ENCODE peak calls at places on chromosomes 3 and 15, in seven cellular contexts. X is CD8-positive, alpha-beta memory T cell; H is spleen; U is naive thymus-derived CD4-positive, alpha-beta T cell; K is SJCRH30; Y is neuronal stem cell; M is aorta. J is an unnamed sample.
A peak's percentile ranks its signal among the peaks of the same experiment; 100 is the strongest.

GRCh38 chr15:94229591-94230365 is 1.6 kb upstream of the MCTP2 start:
- DNase-seq in X (peak; percentile 28), H (no peak), U (peak; percentile 54), K (no peak), Y (no peak), M (no peak), J (no peak)

GRCh38 chr3:128337305-128337704 is 129.4 kb downstream of the DNAJB8 start:
- DNase-seq in X (no peak), H (peak; percentile 34), U (no peak), K (no peak), Y (no peak), M (no peak), J (peak; percentile 21)

GRCh38 chr15:27339138-27339537 is 368.2 kb downstream of the GABRG3 start:
- DNase-seq in X (no peak), H (no peak), U (no peak), K (no peak), Y (no peak), M (no peak), J (no peak)

GRCh38 chr15:75200765-75201608 is 695 bp upstream of the C15orf39 start:
- DNase-seq in X (no peak), H (peak; percentile 87), U (peak; percentile 24), K (peak; percentile 41), Y (peak; percentile 51), M (no peak), J (peak; percentile 83)

GRCh38 chr3:127954642-127955041 is 39.6 kb downstream of the KBTBD12 start:
- DNase-seq in X (no peak), H (no peak), U (no peak), K (no peak), Y (no peak), M (peak; percentile 77), J (no peak)

GRCh38 chr3:40299721-40300335 is 9.7 kb upstream of the EIF1B start:
- DNase-seq in X (no peak), H (no peak), U (no peak), K (no peak), Y (no peak), M (no peak), J (no peak)

GRCh38 chr15:64775551-64776401 is at the start of gene RBPMS2:
- DNase-seq in X (no peak), H (no peak), U (no peak), K (peak; percentile 22), Y (no peak), M (no peak), J (no peak)

GRCh38 chr3:103919327-103919726 is 1447.4 kb upstream of the ALCAM start:
- DNase-seq in X (no peak), H (no peak), U (no peak), K (no peak), Y (no peak), M (no peak), J (no peak)

GRCh38 chr3:137642305-137642704 is 121.8 kb upstream of the SOX14 start:
- DNase-seq in X (no peak), H (no peak), U (no peak), K (no peak), Y (no peak), M (no peak), J (no peak)

GRCh38 chr3:54125317-54125716 is 3.0 kb downstream of the CACNA2D3 start:
- DNase-seq in X (no peak), H (no peak), U (no peak), K (no peak), Y (no peak), M (no peak), J (no peak)

GRCh38 chr3:129518581-129518980 is 9.9 kb upstream of the RHO start:
- DNase-seq in X (no peak), H (peak; percentile 47), U (no peak), K (no peak), Y (no peak), M (no peak), J (no peak)

GRCh38 chr3:160661660-160662059 is 15.3 kb upstream of the ARL14 start:
- DNase-seq in X (no peak), H (no peak), U (no peak), K (no peak), Y (peak; percentile 73), M (no peak), J (no peak)

GRCh38 chr3:136351351-136351750 is 101.2 kb downstream of the PCCB start:
- DNase-seq in X (no peak), H (no peak), U (no peak), K (no peak), Y (no peak), M (no peak), J (no peak)

GRCh38 chr3:90136468-90137191 is 1029.2 kb downstream of the EPHA3 start:
- DNase-seq in X (no peak), H (no peak), U (no peak), K (no peak), Y (no peak), M (no peak), J (no peak)

GRCh38 chr3:79954756-79955155 is 187.0 kb upstream of the ROBO1 start:
- DNase-seq in X (no peak), H (no peak), U (no peak), K (no peak), Y (no peak), M (no peak), J (no peak)

GRCh38 chr3:141487419-141488345 is 855 bp downstream of the RASA2 start:
- DNase-seq in X (peak; percentile 82), H (peak; percentile 98), U (peak; percentile 88), K (peak; percentile 87), Y (peak; percentile 66), M (peak; percentile 89), J (peak; percentile 91)

DNA sequence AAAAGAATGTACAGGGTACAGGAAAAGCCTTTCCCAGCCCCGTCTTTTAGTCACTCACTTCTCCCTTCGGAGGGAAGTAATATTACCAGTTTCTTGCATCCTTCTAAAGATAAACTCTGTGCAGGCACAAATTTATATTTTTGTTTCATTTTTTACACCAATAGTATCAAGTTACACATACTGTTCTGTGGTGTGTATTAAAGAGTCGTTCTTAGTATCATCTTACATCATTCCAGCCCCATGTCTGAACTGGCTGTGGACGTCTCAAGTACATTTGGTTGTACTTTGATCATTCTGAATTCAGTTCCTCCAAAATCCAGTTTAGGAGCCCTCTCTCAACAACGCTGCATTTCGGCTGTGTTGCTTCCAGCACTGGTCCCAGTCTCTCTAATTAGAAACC is 68.7 kb downstream of the LMLN start:
- DNase-seq in X (no peak), H (no peak), U (no peak), K (no peak), Y (no peak), M (no peak), J (no peak)
- H3K4me3 ChIP-seq in X (no peak overlapping the region), H (no peak overlapping the region), U (no peak overlapping the region), K (no peak overlapping the region), Y (no peak overlapping the region), M (no peak overlapping the region), J (no peak overlapping the region)

GRCh38 chr3:69368129-69368741 is 17.7 kb downstream of the FRMD4B start:
- DNase-seq in X (peak; percentile 11), H (no peak), U (peak; percentile 24), K (peak; percentile 70), Y (no peak), M (no peak), J (no peak)
- H3K27ac ChIP-seq in X (no peak overlapping the region), H (peak overlapping the region; percentile 63), U (no peak overlapping the region), K (no peak overlapping the region), Y (no peak overlapping the region), M (peak overlapping the region; percentile 86), J (no peak overlapping the region)

GRCh38 chr3:30619318-30619717 is 12.9 kb downstream of the TGFBR2 start:
- DNase-seq in X (no peak), H (no peak), U (no peak), K (no peak), Y (no peak), M (no peak), J (no peak)
- H3K4me1 ChIP-seq in X (peaks cover 94% of the 10 kb centered on the region), H (peaks cover 97% of the 10 kb centered on the region), U (peaks cover 87% of the 10 kb centered on the region), K (no peaks in the 10 kb centered on the region), Y (no peaks in the 10 kb centered on the region), M (peaks cover 8% of the 10 kb centered on the region), J (peaks cover 96% of the 10 kb centered on the region)

GRCh38 chr15:93088981-93089854 is at the start of gene RGMA:
- DNase-seq in X (no peak), H (no peak), U (no peak), K (peak; percentile 66), Y (peak; percentile 63), M (peak; percentile 79), J (no peak)

GRCh38 chr15:93088200-93088980 is 621 bp downstream of the RGMA start:
- DNase-seq in X (no peak), H (peak; percentile 80), U (peak; percentile 3), K (peak; percentile 75), Y (peak; percentile 51), M (peak; percentile 83), J (no peak)

GRCh38 chr15:93086791-93087190 is 2.2 kb downstream of the RGMA start:
- DNase-seq in X (no peak), H (no peak), U (no peak), K (no peak), Y (no peak), M (no peak), J (no peak)

GRCh38 chr15:93089855-93090305 is 869 bp upstream of the RGMA start:
- DNase-seq in X (no peak), H (no peak), U (no peak), K (no peak), Y (no peak), M (no peak), J (no peak)

DNA sequence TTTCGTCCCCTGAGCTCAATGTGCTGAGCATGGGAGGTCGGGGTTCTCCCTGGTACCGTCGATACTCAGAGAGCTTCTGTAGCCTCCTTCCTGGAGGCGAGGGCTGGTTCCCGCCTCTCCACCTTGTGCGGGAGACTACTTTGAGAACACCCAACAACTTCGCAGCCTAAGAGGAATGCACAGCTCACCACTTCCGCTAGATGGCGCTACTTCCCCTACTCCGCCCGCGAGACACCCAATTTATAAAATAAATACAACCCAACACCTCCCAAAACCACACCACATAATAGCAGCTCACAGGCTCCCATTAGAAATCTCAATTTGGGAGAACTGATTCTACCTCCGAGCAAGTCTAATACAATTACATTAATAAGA is 1.2 kb downstream of the RGMA start:
- DNase-seq in X (peak; percentile 64), H (peak; percentile 82), U (peak; percentile 48), K (peak; percentile 81), Y (peak; percentile 86), M (peak; percentile 91), J (peak; percentile 73)
- H3K4me3 ChIP-seq in X (peak overlapping the region; percentile 21), H (peak overlapping the region; percentile 70), U (peak overlapping the region; percentile 33), K (peak overlapping the region; percentile 70), Y (peak overlapping the region; percentile 56), M (peak overlapping the region; percentile 63), J (peak overlapping the region; percentile 52)

DNA sequence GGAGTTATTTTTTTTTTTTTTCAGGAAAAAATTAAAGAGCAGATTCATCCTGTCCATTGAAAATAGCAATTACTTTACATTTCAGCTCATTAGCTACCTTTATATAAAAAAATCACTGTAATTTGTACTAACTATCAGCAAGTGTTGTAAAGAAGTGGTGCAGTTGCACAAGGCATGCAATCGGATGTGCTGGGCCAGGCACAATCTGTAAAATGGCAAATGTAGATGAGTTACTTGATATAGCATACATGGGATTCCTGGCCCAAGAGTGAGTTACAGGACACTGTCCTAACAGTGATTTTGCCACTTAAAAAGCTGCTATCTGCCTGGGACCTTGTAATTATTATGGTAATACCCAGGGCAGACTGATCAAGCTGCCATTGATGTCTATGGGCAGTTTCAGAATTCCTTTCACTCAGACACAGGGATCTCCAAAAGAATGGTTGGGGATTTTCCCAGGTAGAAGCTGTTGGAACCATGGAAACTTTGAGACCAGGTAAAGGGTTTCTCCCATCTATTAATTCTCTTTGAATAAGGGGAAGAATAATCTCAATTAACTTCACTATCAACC is 182.2 kb upstream of the ICE2 start:
- DNase-seq in X (no peak), H (no peak), U (no peak), K (peak; percentile 32), Y (no peak), M (no peak), J (no peak)
- H3K27ac ChIP-seq in X (no peak overlapping the region), H (no peak overlapping the region), U (no peak overlapping the region), K (peak overlapping the region; percentile 92), Y (no peak overlapping the region), M (no peak overlapping the region), J (peak overlapping the region; percentile 27)

J was measured in lower lobe of right lung.